ENCODE peak calls at places on chromosomes 12 and 14, in seven cellular contexts. One of them, this sample, is unnamed. For H3K4me1, the result is how much of the 10 kb centered on the place peaks cover.

GRCh38 chr12:131836193-131836592 is 8.0 kb downstream of the MMP17 start:
- DNase-seq in PC-3: peak
- DNase-seq in tibial nerve: no peak
- DNase-seq in psoas muscle: no peak
- DNase-seq in heart left ventricle: no peak
- DNase-seq in uterus: no peak
- DNase-seq in pancreas: no peak
- DNase-seq in this sample: no peak

GRCh38 chr14:93206793-93207467 is at the start of the genes GON7 and UBR7:
- DNase-seq in PC-3: peak
- DNase-seq in tibial nerve: peak
- DNase-seq in psoas muscle: peak
- DNase-seq in heart left ventricle: peak
- DNase-seq in uterus: peak
- DNase-seq in pancreas: peak
- DNase-seq in this sample: peak

GRCh38 chr12:77893918-77894317 is 63.2 kb downstream of the NAV3 start:
- DNase-seq in PC-3: peak
- DNase-seq in tibial nerve: no peak
- DNase-seq in psoas muscle: no peak
- DNase-seq in heart left ventricle: peak
- DNase-seq in uterus: no peak
- DNase-seq in pancreas: peak
- DNase-seq in this sample: no peak

GRCh38 chr14:96538663-96539317 is 36.6 kb downstream of the PAPOLA start:
- DNase-seq in PC-3: peak
- DNase-seq in tibial nerve: no peak
- DNase-seq in psoas muscle: no peak
- DNase-seq in heart left ventricle: no peak
- DNase-seq in uterus: no peak
- DNase-seq in pancreas: no peak
- DNase-seq in this sample: no peak

GRCh38 chr14:66070542-66071319 is 415.4 kb upstream of the CCDC196 start:
- DNase-seq in PC-3: peak
- DNase-seq in tibial nerve: peak
- DNase-seq in psoas muscle: no peak
- DNase-seq in heart left ventricle: peak
- DNase-seq in uterus: peak
- DNase-seq in pancreas: peak
- DNase-seq in this sample: peak

GRCh38 chr14:37145395-37145794 is 27.0 kb downstream of the SLC25A21 start:
- DNase-seq in PC-3: peak
- DNase-seq in tibial nerve: no peak
- DNase-seq in psoas muscle: no peak
- DNase-seq in heart left ventricle: no peak
- DNase-seq in uterus: no peak
- DNase-seq in pancreas: no peak
- DNase-seq in this sample: no peak

GRCh38 chr14:80987235-80988032 is 32.0 kb downstream of the TSHR start:
- DNase-seq in PC-3: peak
- DNase-seq in tibial nerve: peak
- DNase-seq in psoas muscle: peak
- DNase-seq in heart left ventricle: peak
- DNase-seq in uterus: peak
- DNase-seq in pancreas: no peak
- DNase-seq in this sample: peak

GRCh38 chr12:124906606-124907261 is 7.7 kb downstream of the UBC start:
- DNase-seq in PC-3: peak
- DNase-seq in tibial nerve: peak
- DNase-seq in psoas muscle: peak
- DNase-seq in heart left ventricle: peak
- DNase-seq in uterus: peak
- DNase-seq in pancreas: peak
- DNase-seq in this sample: peak

GRCh38 chr12:49622501-49623141 is 740 bp upstream of the PRPF40B start:
- DNase-seq in PC-3: no peak
- DNase-seq in tibial nerve: peak
- DNase-seq in psoas muscle: no peak
- DNase-seq in heart left ventricle: no peak
- DNase-seq in uterus: no peak
- DNase-seq in pancreas: peak
- DNase-seq in this sample: no peak

GRCh38 chr14:87992720-87993484 is at the start of gene GALC:
- DNase-seq in PC-3: no peak
- DNase-seq in tibial nerve: peak
- DNase-seq in psoas muscle: peak
- DNase-seq in heart left ventricle: peak
- DNase-seq in uterus: peak
- DNase-seq in pancreas: peak
- DNase-seq in this sample: peak

GRCh38 chr14:104221636-104222375 is 83.4 kb downstream of the KIF26A start:
- DNase-seq in PC-3: no peak
- DNase-seq in tibial nerve: no peak
- DNase-seq in psoas muscle: peak
- DNase-seq in heart left ventricle: no peak
- DNase-seq in uterus: no peak
- DNase-seq in pancreas: peak
- DNase-seq in this sample: no peak

GRCh38 chr12:114902665-114903393 is 218.9 kb upstream of the TBX3 start:
- DNase-seq in PC-3: peak
- DNase-seq in tibial nerve: no peak
- DNase-seq in psoas muscle: no peak
- DNase-seq in heart left ventricle: no peak
- DNase-seq in uterus: no peak
- DNase-seq in pancreas: no peak
- DNase-seq in this sample: no peak

GRCh38 chr12:82870825-82871377 is 184.2 kb downstream of the TMTC2 start:
- DNase-seq in PC-3: no peak
- DNase-seq in tibial nerve: no peak
- DNase-seq in psoas muscle: no peak
- DNase-seq in heart left ventricle: no peak
- DNase-seq in uterus: no peak
- DNase-seq in pancreas: no peak
- DNase-seq in this sample: no peak

GRCh38 chr12:94186461-94187237 is 38.3 kb downstream of the PLXNC1 start:
- DNase-seq in PC-3: no peak
- DNase-seq in tibial nerve: peak
- DNase-seq in psoas muscle: peak
- DNase-seq in heart left ventricle: peak
- DNase-seq in uterus: peak
- DNase-seq in pancreas: peak
- DNase-seq in this sample: peak

GRCh38 chr14:101173698-101174521 is 270.4 kb upstream of the RTL1 start:
- DNase-seq in PC-3: no peak
- DNase-seq in tibial nerve: no peak
- DNase-seq in psoas muscle: no peak
- DNase-seq in heart left ventricle: no peak
- DNase-seq in uterus: no peak
- DNase-seq in pancreas: no peak
- DNase-seq in this sample: no peak

GRCh38 chr14:89265229-89265628 is 151.8 kb downstream of the FOXN3 start:
- DNase-seq in PC-3: no peak
- DNase-seq in tibial nerve: no peak
- DNase-seq in psoas muscle: no peak
- DNase-seq in heart left ventricle: no peak
- DNase-seq in uterus: no peak
- DNase-seq in pancreas: no peak
- DNase-seq in this sample: no peak

GRCh38 chr12:24057920-24058476 is 108.5 kb upstream of the SOX5 start:
- DNase-seq in PC-3: no peak
- DNase-seq in tibial nerve: no peak
- DNase-seq in psoas muscle: no peak
- DNase-seq in heart left ventricle: no peak
- DNase-seq in uterus: no peak
- DNase-seq in pancreas: no peak
- DNase-seq in this sample: no peak

GRCh38 chr14:51845811-51846210 is 14.6 kb upstream of the GNG2 start:
- DNase-seq in PC-3: no peak
- DNase-seq in tibial nerve: no peak
- DNase-seq in psoas muscle: no peak
- DNase-seq in heart left ventricle: no peak
- DNase-seq in uterus: no peak
- DNase-seq in pancreas: no peak
- DNase-seq in this sample: no peak

GRCh38 chr14:51848120-51848519 is 12.3 kb upstream of the GNG2 start:
- DNase-seq in PC-3: no peak
- DNase-seq in tibial nerve: no peak
- DNase-seq in psoas muscle: no peak
- DNase-seq in heart left ventricle: no peak
- DNase-seq in uterus: no peak
- DNase-seq in pancreas: no peak
- DNase-seq in this sample: no peak

GRCh38 chr14:51846631-51847488 is 13.6 kb upstream of the GNG2 start:
- DNase-seq in PC-3: no peak
- DNase-seq in tibial nerve: peak
- DNase-seq in psoas muscle: peak
- DNase-seq in heart left ventricle: peak
- DNase-seq in uterus: no peak
- DNase-seq in pancreas: no peak
- DNase-seq in this sample: peak

GRCh38 chr14:51849095-51849494 is 11.3 kb upstream of the GNG2 start:
- DNase-seq in PC-3: peak
- DNase-seq in tibial nerve: no peak
- DNase-seq in psoas muscle: no peak
- DNase-seq in heart left ventricle: no peak
- DNase-seq in uterus: no peak
- DNase-seq in pancreas: no peak
- DNase-seq in this sample: no peak

GRCh38 chr14:51847489-51847796 is 13.0 kb upstream of the GNG2 start:
- DNase-seq in PC-3: no peak
- DNase-seq in tibial nerve: no peak
- DNase-seq in psoas muscle: no peak
- DNase-seq in heart left ventricle: no peak
- DNase-seq in uterus: no peak
- DNase-seq in pancreas: no peak
- DNase-seq in this sample: no peak
- H3K4me1 ChIP-seq in PC-3: under half
- H3K4me1 ChIP-seq in tibial nerve: under half
- H3K4me1 ChIP-seq in psoas muscle: under half
- H3K4me1 ChIP-seq in heart left ventricle: under half
- H3K4me1 ChIP-seq in uterus: under half
- H3K4me1 ChIP-seq in pancreas: under half
- H3K4me1 ChIP-seq in this sample: under half

DNA sequence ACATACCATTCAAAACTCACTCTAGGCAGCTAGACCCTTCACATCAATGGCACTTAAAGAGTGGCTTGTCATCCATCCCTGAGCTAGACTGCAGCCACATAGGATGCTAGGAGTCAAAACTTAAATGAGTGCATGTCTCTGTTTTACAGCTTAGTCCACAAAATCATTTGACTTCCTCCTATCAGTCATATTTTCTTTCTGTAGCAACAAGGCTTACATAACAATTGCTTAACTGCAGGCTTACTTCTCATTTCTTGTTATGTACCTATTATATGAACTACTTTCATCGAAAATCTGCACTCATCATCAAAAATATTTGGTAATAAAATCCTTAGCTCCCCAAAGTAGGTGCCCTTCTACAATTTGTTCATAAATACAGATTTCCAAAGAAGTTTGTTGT is 30.2 kb downstream of the CLEC1A start:
- DNase-seq in PC-3: no peak
- DNase-seq in tibial nerve: no peak
- DNase-seq in psoas muscle: no peak
- DNase-seq in heart left ventricle: no peak
- DNase-seq in uterus: no peak
- DNase-seq in pancreas: no peak
- DNase-seq in this sample: no peak
- H3K27ac ChIP-seq in PC-3: no peak
- H3K27ac ChIP-seq in tibial nerve: peak
- H3K27ac ChIP-seq in psoas muscle: peak
- H3K27ac ChIP-seq in heart left ventricle: peak
- H3K27ac ChIP-seq in uterus: peak
- H3K27ac ChIP-seq in pancreas: no peak
- H3K27ac ChIP-seq in this sample: peak

DNA sequence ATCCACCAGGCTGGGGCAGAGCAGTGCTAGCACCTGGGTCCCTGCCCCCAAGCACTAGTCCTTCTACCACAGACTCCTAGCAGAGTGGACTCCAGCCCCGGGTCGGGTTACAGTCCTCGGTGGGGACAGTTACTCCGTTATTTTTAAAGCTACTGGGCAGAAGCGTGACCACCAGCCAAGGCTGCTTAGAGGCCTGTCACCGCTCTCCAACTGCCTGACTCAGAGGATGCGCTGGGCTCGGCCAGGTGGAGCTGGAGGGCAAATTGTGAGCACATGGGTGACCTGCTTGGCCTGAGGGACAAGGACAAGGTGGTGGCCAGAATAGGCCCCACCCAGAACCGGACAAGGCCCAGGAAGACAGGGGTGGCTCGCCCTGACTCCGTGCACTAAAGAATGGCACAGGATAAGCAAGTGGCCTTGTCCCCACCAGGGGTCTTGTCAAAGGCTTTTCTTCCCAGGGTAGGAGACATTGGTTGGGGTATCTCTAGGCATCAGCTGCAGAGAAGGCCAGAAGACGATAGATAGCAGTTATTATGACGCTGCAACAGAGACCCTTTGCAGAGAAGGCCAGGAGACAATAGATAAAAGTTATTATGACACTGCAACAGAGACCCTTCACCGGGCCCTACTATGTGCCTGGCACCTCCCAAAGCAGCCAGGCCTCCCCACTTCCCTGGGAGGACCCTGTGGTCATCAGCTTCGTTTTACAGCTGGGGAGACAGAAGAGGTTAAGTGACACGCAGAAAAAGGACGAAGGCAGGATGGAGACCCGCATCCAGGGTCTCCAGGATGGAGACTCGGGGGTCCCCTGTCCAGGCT is 1.6 kb downstream of the ABCB9 start:
- DNase-seq in PC-3: no peak
- DNase-seq in tibial nerve: no peak
- DNase-seq in psoas muscle: no peak
- DNase-seq in heart left ventricle: no peak
- DNase-seq in uterus: no peak
- DNase-seq in pancreas: no peak
- DNase-seq in this sample: no peak
- H3K4me3 ChIP-seq in PC-3: peak
- H3K4me3 ChIP-seq in tibial nerve: no peak
- H3K4me3 ChIP-seq in psoas muscle: no peak
- H3K4me3 ChIP-seq in heart left ventricle: no peak
- H3K4me3 ChIP-seq in uterus: no peak
- H3K4me3 ChIP-seq in pancreas: no peak
- H3K4me3 ChIP-seq in this sample: peak

DNA sequence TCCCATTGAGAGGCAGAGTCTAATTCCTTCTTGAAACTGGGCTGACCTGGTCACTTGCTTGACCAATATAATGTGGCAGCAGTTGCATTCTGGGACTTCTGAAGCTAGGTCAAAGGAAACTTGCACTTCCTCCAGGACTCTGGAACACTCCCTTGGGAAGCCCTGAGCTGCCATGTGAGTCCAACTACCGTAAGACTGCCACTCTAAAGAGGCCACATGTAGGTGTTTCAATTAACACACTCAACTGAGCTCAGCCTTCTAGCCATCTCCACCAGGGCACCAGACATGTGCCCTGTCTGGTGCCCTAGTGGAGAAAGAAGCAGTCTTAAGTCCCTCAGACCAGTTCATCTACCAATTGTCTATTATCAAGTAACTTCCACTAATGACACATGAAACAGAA is 6.1 kb upstream of the TEP1 start:
- DNase-seq in PC-3: peak
- DNase-seq in tibial nerve: no peak
- DNase-seq in psoas muscle: no peak
- DNase-seq in heart left ventricle: no peak
- DNase-seq in uterus: no peak
- DNase-seq in pancreas: no peak
- DNase-seq in this sample: no peak
- H3K4me1 ChIP-seq in PC-3: under half
- H3K4me1 ChIP-seq in tibial nerve: under half
- H3K4me1 ChIP-seq in psoas muscle: under half
- H3K4me1 ChIP-seq in heart left ventricle: under half
- H3K4me1 ChIP-seq in uterus: under half
- H3K4me1 ChIP-seq in pancreas: under half
- H3K4me1 ChIP-seq in this sample: under half